ENCODE peak calls at places on chromosomes 13 and 19, in eight cellular contexts. K, D, M, C, L, P, E and X are unnamed samples.

GRCh38 chr19:52188822-52189744 is 769 bp upstream of the PPP2R1A start:
- DNase-seq in E (peak; percentile 70), L (peak; percentile 60), D (peak; percentile 100), C (peak; percentile 30), P (no peak), K (no peak), M (no peak), X (no peak)

GRCh38 chr19:33005440-33005839 is 33.4 kb downstream of the FAAP24 start:
- DNase-seq in D (no peak), E (peak; percentile 24), M (no peak), L (no peak), K (no peak), C (no peak), P (no peak), X (no peak)

GRCh38 chr13:73106513-73107214 is 47.9 kb downstream of the KLF5 start:
- DNase-seq in L (no peak), M (no peak), E (no peak), C (no peak), D (no peak), P (no peak), K (no peak), X (no peak)

GRCh38 chr13:25281193-25281936 is 5.9 kb downstream of the MTMR6 start:
- DNase-seq in L (no peak), M (no peak), C (no peak), K (no peak), E (no peak), P (no peak), D (no peak), X (no peak)

GRCh38 chr13:103188688-103189326 is 122.6 kb upstream of the SLC10A2 start:
- DNase-seq in C (no peak), D (no peak), M (no peak), P (peak; percentile 23), K (peak; percentile 23), E (no peak), L (no peak), X (no peak)

GRCh38 chr13:113758651-113759524 is at the start of gene TMEM255B:
- DNase-seq in L (peak; percentile 54), E (peak; percentile 71), M (peak; percentile 92), K (peak; percentile 66), P (peak; percentile 49), D (peak; percentile 88), C (peak; percentile 15), X (no peak)

GRCh38 chr13:53137777-53138176 is 109.2 kb downstream of the OLFM4 start:
- DNase-seq in M (no peak), E (no peak), K (peak; percentile 31), D (no peak), C (peak; percentile 66), L (peak; percentile 31), P (peak; percentile 90), X (no peak)

GRCh38 chr13:32314271-32314967 is 744 bp downstream of the ZAR1L start:
- DNase-seq in E (no peak), L (no peak), C (no peak), M (peak; percentile 61), D (peak; percentile 76), K (no peak), P (no peak), X (no peak)

GRCh38 chr19:44662686-44663085 is 8.6 kb upstream of the CEACAM19 start:
- DNase-seq in C (no peak), D (no peak), M (no peak), K (peak; percentile 61), E (no peak), L (no peak), P (peak; percentile 27), X (no peak)

DNA sequence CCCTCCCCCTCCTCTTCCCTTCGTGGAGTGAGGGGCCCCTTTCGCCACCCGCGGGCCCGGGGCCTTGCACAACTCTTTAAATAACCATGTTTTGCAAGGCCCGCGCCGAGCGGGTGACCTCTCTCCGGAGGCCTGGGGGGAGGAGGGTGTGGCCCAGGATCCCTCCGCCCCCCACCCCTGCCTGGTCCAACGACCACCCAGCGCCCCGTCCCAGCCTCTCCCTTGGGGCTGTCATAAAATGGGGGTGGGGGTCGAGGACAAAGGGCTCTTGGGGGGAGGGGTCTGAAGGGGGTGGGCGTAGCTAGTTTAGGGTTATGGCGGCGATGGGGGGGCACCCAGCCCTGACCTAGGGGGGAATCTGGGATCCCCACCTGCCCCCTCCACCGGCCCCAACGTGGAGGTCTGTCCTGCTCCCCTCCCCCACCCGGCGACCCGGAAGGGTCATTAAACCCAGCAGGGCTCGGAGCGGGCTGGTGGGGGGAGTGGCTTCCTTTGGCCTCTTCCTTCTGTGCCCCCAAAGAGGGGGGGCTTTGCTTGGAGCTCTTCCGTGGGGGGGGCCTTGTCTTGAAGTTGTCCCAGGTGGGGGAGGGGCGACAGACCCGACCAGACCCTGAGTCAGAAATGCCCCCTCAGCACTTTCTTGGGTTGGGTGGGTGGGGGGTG is 1.3 kb downstream of the ARID3A start:
- DNase-seq in D (peak; percentile 80), C (no peak), E (no peak), K (no peak), P (peak; percentile 40), L (no peak), M (peak; percentile 78), X (no peak)
- H3K4me3 ChIP-seq in D (no peak overlapping the region), C (peak overlapping the region; percentile 83), E (peak overlapping the region; percentile 92), K (peak overlapping the region; percentile 23), P (peak overlapping the region; percentile 78), L (peak overlapping the region; percentile 82), M (peak overlapping the region; percentile 99), X (peak overlapping the region; percentile 67)

DNA sequence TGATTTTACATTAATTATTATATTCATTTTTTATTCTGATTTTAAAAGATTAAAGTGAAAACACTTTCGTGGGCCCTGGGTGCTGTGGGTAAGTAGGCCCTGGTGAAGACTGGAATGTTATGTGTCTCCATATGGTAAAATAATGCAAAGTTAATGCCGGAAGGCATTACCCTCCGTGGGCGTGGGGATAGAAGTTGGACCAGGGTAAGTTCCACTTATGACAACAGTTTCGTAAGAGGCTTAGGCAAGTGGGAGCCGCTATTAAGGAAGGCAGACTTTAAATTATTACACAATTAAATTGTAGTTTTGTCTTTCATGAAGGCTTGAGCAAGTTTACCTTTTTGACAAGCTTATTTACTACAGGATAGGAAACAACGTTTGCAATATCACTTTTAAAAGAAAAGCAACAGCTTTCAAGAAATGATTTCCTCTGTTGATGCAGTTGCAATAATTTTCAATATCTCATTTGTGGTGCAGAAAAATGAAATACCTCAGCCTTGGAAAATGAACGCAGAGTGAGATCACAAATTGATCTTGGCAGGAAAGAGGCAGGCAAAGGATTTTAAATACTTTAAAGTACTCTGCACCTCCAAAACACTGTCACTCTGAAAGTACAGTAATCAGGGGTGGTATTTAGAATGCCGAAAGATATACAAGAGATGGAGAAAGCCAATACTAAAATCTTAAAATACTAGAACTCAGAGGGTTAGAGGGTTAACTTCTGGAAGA is 310.5 kb downstream of the DCT start:
- DNase-seq in L (peak; percentile 13), K (peak; percentile 74), E (no peak), M (no peak), C (no peak), D (no peak), P (peak; percentile 49), X (no peak)
- TF ChIP-seq CTCF in L (no peak), K (no peak), E (no peak), M (no peak), C (no peak), D (no peak), P (no peak), X (no peak)

GRCh38 chr19:18895038-18895827 is 725 bp downstream of the CERS1 start:
- DNase-seq in C (no peak), E (no peak), P (peak; percentile 34), M (no peak), K (peak; percentile 27), D (no peak), L (no peak), X (no peak)
- H3K4me3 ChIP-seq in C (peak overlapping the region; percentile 55), E (peak overlapping the region; percentile 29), P (peak overlapping the region; percentile 22), M (peak overlapping the region; percentile 37), K (peak overlapping the region; percentile 43), D (no peak overlapping the region), L (peak overlapping the region; percentile 42), X (peak overlapping the region; percentile 51)

DNA sequence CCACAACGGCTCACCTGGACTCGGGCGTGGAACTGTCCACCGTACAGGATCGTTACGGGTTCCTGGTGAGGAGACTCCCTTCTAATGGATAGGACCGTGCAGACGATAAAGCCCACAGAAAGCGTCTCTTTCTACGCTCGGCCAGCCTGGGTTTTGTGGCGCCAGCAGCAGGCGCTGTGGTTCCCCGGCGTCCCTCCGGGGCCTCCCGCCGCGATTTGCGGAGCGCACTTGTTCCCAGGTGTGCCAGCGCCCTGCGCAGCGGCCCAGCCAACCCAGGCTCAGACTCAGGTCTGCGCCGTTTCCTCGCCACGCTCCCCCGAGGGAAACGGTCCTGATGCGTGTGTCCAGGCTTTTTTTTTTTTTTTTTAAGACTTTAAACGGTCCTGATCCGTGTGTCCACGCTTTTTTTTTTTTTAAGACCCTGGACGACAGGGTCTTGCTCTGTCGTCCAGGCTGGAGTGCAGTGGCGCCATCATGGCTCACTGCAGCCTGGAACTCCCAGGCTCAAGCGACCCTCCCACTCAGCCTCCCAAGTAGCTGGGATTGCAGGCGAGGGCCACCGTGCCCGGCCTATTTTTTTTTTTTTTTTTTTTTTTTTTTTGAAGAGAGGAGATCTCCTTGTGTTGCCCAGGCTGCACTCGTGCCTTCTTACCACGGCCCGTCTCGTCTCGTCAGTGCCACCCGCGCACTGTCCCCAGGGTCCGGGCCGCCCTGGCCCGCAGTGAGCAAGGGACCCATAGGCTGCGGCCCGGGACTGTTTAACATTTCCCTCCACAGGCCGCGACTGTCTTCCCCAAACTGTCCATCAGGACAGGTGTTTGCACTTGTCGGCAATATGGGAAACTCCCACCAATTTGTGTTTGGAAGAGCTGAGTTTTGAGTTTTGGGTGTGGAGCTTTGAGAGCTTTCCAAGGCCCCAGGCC is 23.8 kb downstream of the GJA3 start:
- DNase-seq in M (peak; percentile 63), D (no peak), C (no peak), L (no peak), P (peak; percentile 19), K (peak; percentile 9), E (no peak), X (no peak)
- TF ChIP-seq CTCF in M (peak; percentile 10), D (no peak), C (peak; percentile 64), L (peak; percentile 67), P (peak; percentile 45), K (peak; percentile 38), E (no peak), X (peak; percentile 40)

GRCh38 chr13:50842711-50843255 is 709 bp downstream of the DLEU7 start:
- DNase-seq in L (no peak), M (no peak), K (no peak), E (no peak), D (no peak), P (no peak), C (no peak), X (no peak)
- H3K4me3 ChIP-seq in L (peak overlapping the region; percentile 39), M (peak overlapping the region; percentile 38), K (no peak overlapping the region), E (peak overlapping the region; percentile 9), D (no peak overlapping the region), P (no peak overlapping the region), C (no peak overlapping the region), X (no peak overlapping the region)